ENCODE peak calls at places on chromosomes 5 and 9, in seven cellular contexts. F, H, Z, T, V, W and J are unnamed samples. For H3K4me1, the result is how much of the 10 kb centered on the place peaks cover.

GRCh38 chr9:69380301-69380700 is 55.3 kb downstream of the ENTREP1 start:
- DNase-seq in F (no peak), H (no peak), Z (no peak), T (no peak), V (no peak), W (no peak), J (no peak)

GRCh38 chr9:78775211-78775610 is 478.3 kb downstream of the PSAT1 start:
- DNase-seq in F (no peak), H (no peak), Z (peak), T (no peak), V (no peak), W (no peak), J (no peak)

GRCh38 chr5:157820593-157821252 is 38.2 kb downstream of the CLINT1 start:
- DNase-seq in F (peak), H (peak), Z (peak), T (no peak), V (no peak), W (peak), J (no peak)

GRCh38 chr5:95620030-95620869 is at the start of gene GPR150:
- DNase-seq in F (peak), H (peak), Z (peak), T (peak), V (peak), W (peak), J (peak)

GRCh38 chr9:86783884-86784283 is 163.4 kb downstream of the GAS1 start:
- DNase-seq in F (peak), H (no peak), Z (peak), T (no peak), V (no peak), W (no peak), J (no peak)

GRCh38 chr5:120055858-120056257 is 408.2 kb upstream of the PRR16 start:
- DNase-seq in F (peak), H (no peak), Z (no peak), T (no peak), V (no peak), W (no peak), J (no peak)

GRCh38 chr5:140317859-140318258 is 15.0 kb upstream of the PFDN1 start:
- DNase-seq in F (peak), H (peak), Z (no peak), T (no peak), V (no peak), W (no peak), J (no peak)

GRCh38 chr5:84585218-84585617 is 200.5 kb upstream of the EDIL3 start:
- DNase-seq in F (no peak), H (no peak), Z (peak), T (no peak), V (no peak), W (no peak), J (no peak)

GRCh38 chr5:167743685-167744084 is 547.8 kb upstream of the WWC1 start:
- DNase-seq in F (peak), H (peak), Z (no peak), T (no peak), V (peak), W (no peak), J (no peak)

GRCh38 chr5:172773481-172774469 is 2.8 kb upstream of the DUSP1 start:
- DNase-seq in F (peak), H (no peak), Z (no peak), T (no peak), V (no peak), W (no peak), J (no peak)

GRCh38 chr5:77367733-77368132 is 124.4 kb downstream of the WDR41 start:
- DNase-seq in F (peak), H (no peak), Z (peak), T (no peak), V (peak), W (no peak), J (no peak)

GRCh38 chr5:59367791-59368394 is 525.6 kb downstream of the PDE4D start:
- DNase-seq in F (peak), H (peak), Z (peak), T (peak), V (peak), W (peak), J (peak)

GRCh38 chr5:124663101-124663506 is 83.3 kb downstream of the ZNF608 start:
- DNase-seq in F (no peak), H (peak), Z (peak), T (no peak), V (peak), W (no peak), J (no peak)

GRCh38 chr5:37723147-37723961 is 116.5 kb downstream of the GDNF start:
- DNase-seq in F (no peak), H (no peak), Z (peak), T (no peak), V (peak), W (no peak), J (no peak)

GRCh38 chr5:133773247-133774202 is 161.2 kb upstream of the FSTL4 start:
- DNase-seq in F (no peak), H (no peak), Z (peak), T (no peak), V (no peak), W (no peak), J (no peak)

GRCh38 chr5:54881286-54882005 is 103.9 kb downstream of the ESM1 start:
- DNase-seq in F (no peak), H (no peak), Z (no peak), T (no peak), V (no peak), W (no peak), J (no peak)
- H3K27ac ChIP-seq in F (no peak), H (no peak), Z (no peak), T (peak), V (no peak), W (no peak), J (no peak)

DNA sequence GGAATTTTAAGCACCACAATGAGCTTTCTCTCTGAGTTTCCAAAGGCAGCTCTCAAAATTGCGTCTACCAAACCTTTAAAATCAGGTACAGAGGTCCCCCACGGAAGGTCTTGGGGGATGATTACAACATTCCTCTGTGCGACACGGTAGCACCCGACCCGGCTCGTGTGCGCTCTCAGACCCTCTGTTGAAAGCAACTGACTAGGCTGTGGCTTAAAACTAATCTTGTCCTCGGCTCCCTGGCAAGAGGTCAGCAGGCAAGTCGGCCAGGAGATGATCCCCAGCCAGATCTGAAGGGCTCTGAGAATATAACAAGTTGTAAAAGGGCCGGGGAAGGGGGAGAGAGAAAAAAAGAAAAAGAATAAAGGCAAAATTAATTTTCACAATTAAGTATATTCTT is 92.6 kb upstream of the LMX1B start:
- DNase-seq in F (no peak), H (no peak), Z (peak), T (no peak), V (no peak), W (no peak), J (no peak)
- H3K4me1 ChIP-seq in F (under half), H (under half), Z (under half), T (under half), V (under half), W (under half), J (under half)

GRCh38 chr5:177269976-177270375 is 33.5 kb downstream of the RAB24 start:
- DNase-seq in F (no peak), H (no peak), Z (no peak), T (no peak), V (no peak), W (no peak), J (no peak)

GRCh38 chr5:177270653-177271052 is 32.9 kb downstream of the RAB24 start:
- DNase-seq in F (peak), H (no peak), Z (no peak), T (no peak), V (no peak), W (no peak), J (no peak)

GRCh38 chr5:177265395-177265794 is 38.1 kb downstream of the RAB24 start:
- DNase-seq in F (no peak), H (no peak), Z (no peak), T (no peak), V (no peak), W (no peak), J (no peak)

GRCh38 chr5:177271113-177271512 is 32.4 kb downstream of the RAB24 start:
- DNase-seq in F (peak), H (no peak), Z (no peak), T (no peak), V (no peak), W (no peak), J (no peak)

DNA sequence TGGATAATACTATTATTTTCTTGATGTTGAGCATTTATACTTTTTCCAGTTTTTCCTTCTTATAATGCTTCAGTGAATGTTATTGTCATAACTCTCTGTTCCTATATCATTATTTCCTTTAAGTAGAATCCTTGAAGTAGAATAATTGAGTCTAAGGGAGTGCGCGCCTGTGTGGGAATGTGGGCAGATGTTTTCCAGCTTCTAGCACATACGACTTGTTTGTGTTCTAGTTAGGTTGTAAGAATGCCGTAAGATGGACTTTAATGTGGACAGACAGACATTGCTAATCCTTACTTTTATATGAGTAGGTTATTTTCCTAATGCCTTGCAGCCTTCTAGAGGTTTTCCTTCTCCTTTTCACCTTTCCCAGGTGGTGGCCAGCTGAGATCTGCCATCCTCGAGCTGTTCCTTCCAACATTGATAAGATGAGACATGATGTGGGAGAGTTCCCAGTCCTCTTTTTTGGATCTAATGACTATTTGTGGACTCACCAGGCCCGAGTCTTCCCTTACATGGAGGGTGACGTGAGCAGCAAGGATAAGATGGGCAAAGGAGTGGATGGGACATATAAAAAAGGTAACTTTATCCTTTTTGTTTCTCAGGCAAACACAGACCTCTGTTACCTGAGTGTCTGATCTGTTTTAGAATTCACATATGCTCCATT is 34.2 kb downstream of the RAB24 start:
- DNase-seq in F (no peak), H (no peak), Z (no peak), T (no peak), V (no peak), W (no peak), J (no peak)
- H3K4me3 ChIP-seq in F (no peak), H (no peak), Z (no peak), T (no peak), V (no peak), W (no peak), J (no peak)

GRCh38 chr5:113147088-113147487 is 170.5 kb downstream of the DCP2 start:
- DNase-seq in F (peak), H (no peak), Z (no peak), T (no peak), V (no peak), W (no peak), J (no peak)
- H3K27ac ChIP-seq in F (peak), H (no peak), Z (no peak), T (no peak), V (no peak), W (no peak), J (no peak)